ENCODE peak calls at places on chromosomes 16 and 17, in nine cellular contexts. I, F, V, S, J, P, N, G and B are unnamed samples.

GRCh38 chr17:4735825-4736651 is 3.6 kb upstream of the ZMYND15 start:
- DNase-seq in G (no peak), P (no peak), J (peak), F (no peak), S (no peak), V (no peak), N (no peak), I (peak), B (no peak)

GRCh38 chr16:5323742-5324141 is 226.1 kb upstream of the EEF2KMT start:
- DNase-seq in J (no peak), I (no peak), S (no peak), N (no peak), V (no peak), F (no peak), P (no peak), G (no peak), B (no peak)

GRCh38 chr16:87297918-87298631 is 19.1 kb downstream of the C16orf95 start:
- DNase-seq in S (no peak), I (no peak), G (peak), V (peak), J (no peak), N (no peak), P (no peak), F (peak), B (no peak)

GRCh38 chr16:67857547-67858233 is 10.2 kb upstream of the CENPT start:
- DNase-seq in N (peak), S (peak), G (peak), I (peak), V (no peak), P (peak), F (peak), J (peak), B (peak)

GRCh38 chr16:52379551-52379950 is 167.4 kb downstream of the TOX3 start:
- DNase-seq in V (no peak), F (no peak), J (no peak), I (no peak), N (no peak), S (no peak), P (no peak), G (no peak), B (no peak)

GRCh38 chr16:3076577-3076976 is 11.1 kb downstream of the IL32 start:
- DNase-seq in I (no peak), G (no peak), J (peak), N (no peak), F (no peak), P (no peak), V (no peak), S (no peak), B (no peak)

GRCh38 chr16:51621610-51622009 is 470.5 kb upstream of the SALL1 start:
- DNase-seq in S (no peak), G (no peak), J (no peak), F (peak), P (no peak), I (no peak), N (no peak), V (no peak), B (no peak)

GRCh38 chr16:19291459-19291858 is 5.9 kb downstream of the CLEC19A start:
- DNase-seq in F (peak), N (no peak), V (peak), G (no peak), I (no peak), P (no peak), J (no peak), S (no peak), B (no peak)

GRCh38 chr17:77869041-77869595 is 89.4 kb upstream of the TNRC6C start:
- DNase-seq in P (no peak), N (no peak), I (no peak), F (no peak), G (no peak), J (peak), S (no peak), V (no peak), B (no peak)

GRCh38 chr17:2712300-2713043 is 908 bp upstream of the CLUH start:
- DNase-seq in N (no peak), J (peak), V (no peak), S (no peak), I (no peak), G (no peak), P (no peak), F (no peak), B (no peak)

GRCh38 chr17:73030995-73031394 is 61.5 kb downstream of the SLC39A11 start:
- DNase-seq in J (no peak), P (no peak), F (no peak), S (no peak), N (no peak), I (no peak), V (no peak), G (no peak), B (no peak)

GRCh38 chr17:20095366-20096080 is 86.4 kb downstream of the SPECC1 start:
- DNase-seq in G (peak), N (peak), J (peak), P (no peak), F (peak), V (peak), I (peak), S (no peak), B (no peak)

GRCh38 chr17:49898547-49899490 is 51.0 kb upstream of the TAC4 start:
- DNase-seq in J (no peak), V (peak), I (no peak), G (no peak), P (no peak), S (no peak), F (peak), N (no peak), B (no peak)

GRCh38 chr16:57372372-57373116 is at the start of gene CX3CL1:
- DNase-seq in J (peak), P (no peak), F (no peak), I (peak), V (peak), S (no peak), N (peak), G (peak), B (no peak)

GRCh38 chr17:40516581-40517285 is 15.3 kb upstream of the TNS4 start:
- DNase-seq in V (no peak), P (peak), F (peak), G (peak), I (no peak), J (no peak), N (no peak), S (no peak), B (no peak)

GRCh38 chr16:12542818-12543699 is 260.6 kb downstream of the CPPED1 start:
- DNase-seq in G (no peak), J (no peak), N (no peak), I (no peak), V (no peak), F (no peak), P (no peak), S (no peak), B (no peak)

GRCh38 chr17:1714980-1715802 is 5.0 kb upstream of the TLCD2 start:
- DNase-seq in J (peak), F (peak), V (peak), I (peak), G (peak), N (peak), P (peak), S (peak), B (peak)

GRCh38 chr17:56833812-56834379 is at the start of the genes C17orf67 and DGKE:
- DNase-seq in J (peak), G (peak), S (peak), N (peak), I (peak), F (peak), V (peak), P (peak), B (peak)

GRCh38 chr16:17590711-17591654 is 120.2 kb upstream of the XYLT1 start:
- DNase-seq in G (no peak), N (no peak), I (no peak), V (no peak), S (peak), P (peak), F (peak), J (no peak), B (no peak)

GRCh38 chr16:73692861-73693260 is 603.8 kb upstream of the PSMD7 start:
- DNase-seq in F (no peak), G (no peak), P (no peak), I (no peak), S (no peak), N (no peak), J (no peak), V (no peak), B (no peak)

GRCh38 chr16:10828851-10829331 is 10.3 kb upstream of the TVP23A start:
- DNase-seq in S (peak), G (peak), V (no peak), J (peak), N (peak), P (no peak), F (peak), I (peak), B (peak)

GRCh38 chr17:39118674-39119419 is 32.6 kb downstream of the PLXDC1 start:
- DNase-seq in J (no peak), V (no peak), I (no peak), F (no peak), P (no peak), S (no peak), G (no peak), N (no peak), B (no peak)

GRCh38 chr16:70392606-70393005 is 45.9 kb downstream of the DDX19A start:
- DNase-seq in N (no peak), V (no peak), F (no peak), S (no peak), G (no peak), P (no peak), J (no peak), I (no peak), B (no peak)

GRCh38 chr16:30567160-30567990 is 4.1 kb downstream of the ZNF688 start:
- DNase-seq in P (peak), I (no peak), S (no peak), N (no peak), J (no peak), F (peak), V (no peak), G (no peak), B (no peak)

GRCh38 chr17:77543779-77544178 is 403.0 kb downstream of the SEC14L1 start:
- DNase-seq in N (no peak), S (no peak), V (no peak), I (no peak), J (no peak), F (no peak), G (no peak), P (no peak), B (no peak)

GRCh38 chr17:50206604-50207293 is 5.3 kb upstream of the COL1A1 start:
- DNase-seq in P (no peak), F (peak), S (no peak), J (peak), V (peak), G (peak), I (peak), N (no peak), B (no peak)

GRCh38 chr16:24113115-24113745 is 142.9 kb upstream of the CACNG3 start:
- DNase-seq in P (no peak), V (no peak), J (no peak), F (no peak), N (no peak), I (no peak), S (no peak), G (no peak), B (no peak)

GRCh38 chr16:64615647-64616280 is 506.1 kb downstream of the CDH11 start:
- DNase-seq in P (no peak), I (no peak), F (peak), V (peak), J (no peak), S (peak), N (no peak), G (peak), B (no peak)

GRCh38 chr17:8572767-8573166 is 57.8 kb downstream of the MYH10 start:
- DNase-seq in F (peak), J (no peak), N (no peak), I (no peak), P (no peak), G (no peak), S (no peak), V (no peak), B (no peak)

GRCh38 chr17:8576895-8577294 is 53.6 kb downstream of the MYH10 start:
- DNase-seq in J (no peak), I (no peak), S (no peak), F (no peak), N (no peak), G (no peak), V (no peak), P (no peak), B (no peak)

GRCh38 chr17:8577868-8578267 is 52.7 kb downstream of the MYH10 start:
- DNase-seq in G (no peak), V (no peak), F (no peak), N (no peak), J (no peak), I (no peak), P (no peak), S (no peak), B (no peak)

GRCh38 chr17:8574687-8575086 is 55.8 kb downstream of the MYH10 start:
- DNase-seq in I (peak), J (no peak), G (no peak), S (no peak), V (no peak), N (no peak), F (peak), P (no peak), B (no peak)
- TF ChIP-seq CTCF in I (peak), J (peak), G (peak), S (no peak), V (peak), N (no peak), F (peak), P (no peak), B (no peak)

GRCh38 chr17:80908206-80908605 is 83.4 kb upstream of the CHMP6 start:
- DNase-seq in S (no peak), J (peak), F (no peak), P (no peak), G (no peak), V (no peak), N (no peak), I (no peak), B (no peak)
- TF ChIP-seq CTCF in S (no peak), J (no peak), F (no peak), P (no peak), G (no peak), V (no peak), N (no peak), I (no peak), B (no peak)

GRCh38 chr16:47045459-47045858 is 72.0 kb upstream of the DNAJA2 start:
- DNase-seq in G (no peak), S (no peak), I (no peak), J (no peak), V (no peak), N (no peak), F (no peak), P (no peak), B (no peak)

GRCh38 chr16:47046726-47047602 is 73.5 kb upstream of the DNAJA2 start:
- DNase-seq in G (no peak), I (no peak), F (no peak), P (no peak), J (no peak), V (no peak), N (no peak), S (no peak), B (no peak)

GRCh38 chr16:47043200-47043599 is 69.7 kb upstream of the DNAJA2 start:
- DNase-seq in P (no peak), I (no peak), F (no peak), J (no peak), V (no peak), N (no peak), S (no peak), G (no peak), B (no peak)

GRCh38 chr16:47043970-47044684 is 70.7 kb upstream of the DNAJA2 start:
- DNase-seq in F (no peak), G (no peak), J (no peak), V (no peak), S (no peak), P (no peak), I (no peak), N (no peak), B (no peak)

DNA sequence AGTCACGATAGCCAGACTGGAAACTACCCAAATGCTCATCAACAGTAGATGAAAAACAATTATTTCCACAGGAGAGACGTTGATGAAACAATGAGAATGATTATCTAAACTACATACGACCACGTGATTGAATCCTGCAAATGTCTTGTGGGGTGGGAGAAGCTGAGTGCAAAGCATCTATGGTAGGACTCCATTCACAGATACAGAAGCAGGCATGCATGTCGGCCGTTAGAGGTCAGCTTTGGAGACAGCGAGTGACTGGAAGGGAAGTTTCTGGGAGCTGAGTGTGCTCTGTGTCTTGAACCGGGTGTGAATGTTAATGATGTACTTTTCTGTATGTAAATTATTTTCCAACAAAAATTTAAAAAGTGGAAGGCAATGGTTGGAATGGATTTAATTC is 71.5 kb upstream of the DNAJA2 start:
- DNase-seq in N (no peak), G (no peak), I (no peak), P (no peak), F (peak), V (no peak), J (no peak), S (no peak), B (no peak)
- TF ChIP-seq CTCF in N (no peak), G (no peak), I (no peak), P (no peak), F (no peak), V (no peak), J (no peak), S (no peak), B (peak)

GRCh38 chr16:77220427-77220826 is 21.2 kb downstream of the SYCE1L start:
- DNase-seq in F (peak), P (no peak), J (no peak), G (no peak), S (no peak), I (no peak), V (no peak), N (no peak), B (no peak)

GRCh38 chr16:77219437-77219836 is 20.2 kb downstream of the SYCE1L start:
- DNase-seq in N (no peak), G (no peak), V (no peak), F (no peak), S (no peak), P (no peak), J (no peak), I (no peak), B (no peak)

GRCh38 chr16:77221482-77221881 is 22.3 kb downstream of the SYCE1L start:
- DNase-seq in S (peak), I (no peak), F (peak), G (no peak), J (no peak), V (no peak), N (no peak), P (no peak), B (no peak)

GRCh38 chr16:77225182-77225581 is 26.0 kb downstream of the SYCE1L start:
- DNase-seq in J (no peak), P (no peak), I (no peak), V (no peak), G (no peak), F (no peak), S (no peak), N (no peak), B (no peak)

GRCh38 chr16:77223184-77223583 is 24.0 kb downstream of the SYCE1L start:
- DNase-seq in F (no peak), I (no peak), S (no peak), V (peak), P (peak), J (no peak), G (no peak), N (no peak), B (no peak)
- TF ChIP-seq CTCF in F (peak), I (no peak), S (peak), V (peak), P (no peak), J (peak), G (peak), N (no peak), B (peak)